ENCODE peak calls at places on chromosomes 2 and 18, in nine cellular contexts. F is HFF-Myc, Q is coronary artery, Y is AG09309, B is amygdala, P is HT1080, V is GM12865, I is cerebellar cortex, R is lower lobe of right lung. W is an unnamed sample.

GRCh38 chr2:172101008-172101706 is 1.5 kb downstream of the DLX2 start:
- DNase-seq in F (no peak), Q (no peak), Y (no peak), B (no peak), P (no peak), V (no peak), I (no peak), R (no peak), W (no peak)

GRCh38 chr18:27577265-27577664 is 392.2 kb upstream of the CHST9 start:
- DNase-seq in F (no peak), Q (no peak), Y (no peak), B (no peak), P (no peak), V (no peak), I (no peak), R (no peak), W (no peak)

GRCh38 chr2:235063501-235063961 is 111.7 kb downstream of the SH3BP4 start:
- DNase-seq in F (no peak), Q (no peak), Y (no peak), B (no peak), P (no peak), V (no peak), I (no peak), R (no peak), W (no peak)

GRCh38 chr2:160507046-160507407 is 13.4 kb upstream of the RBMS1 start:
- DNase-seq in F (no peak), Q (no peak), Y (no peak), B (no peak), P (no peak), V (no peak), I (no peak), R (no peak), W (no peak)

GRCh38 chr2:217393585-217394032 is 533.7 kb upstream of the TNP1 start:
- DNase-seq in F (peak), Q (peak), Y (peak), B (no peak), P (peak), V (no peak), I (peak), R (no peak), W (no peak)

GRCh38 chr2:218285604-218286003 is 6.7 kb downstream of the TMBIM1 start:
- DNase-seq in F (no peak), Q (peak), Y (peak), B (peak), P (no peak), V (no peak), I (no peak), R (peak), W (no peak)

GRCh38 chr2:227256605-227257004 is 68.4 kb upstream of the MFF start:
- DNase-seq in F (no peak), Q (no peak), Y (no peak), B (no peak), P (no peak), V (no peak), I (no peak), R (no peak), W (no peak)

GRCh38 chr18:8865934-8866333 is 160.6 kb downstream of the MTCL1 start:
- DNase-seq in F (no peak), Q (no peak), Y (no peak), B (no peak), P (no peak), V (no peak), I (no peak), R (no peak), W (no peak)